ENCODE peak calls at places on chromosomes 16 and 17, in seven cellular contexts. G is activated CD8-positive, alpha-beta T cell treated with anti-CD3 and anti-CD28 coated beads for 36 hours; B is skeletal muscle cell; F is AML-193; M is activated CD4-positive, alpha-beta T cell treated with anti-CD3 and anti-CD28 coated beads for 24 hours; K is astrocyte of the spinal cord; L is fibroblast of gingiva. D is an unnamed sample.

GRCh38 chr16:65728172-65728571 is 606.3 kb upstream of the CDH11 start:
- DNase-seq in F (no peak), B (no peak), L (no peak), M (no peak), G (no peak), K (no peak), D (no peak)

GRCh38 chr16:83653785-83654184 is 154.0 kb upstream of the HSBP1 start:
- DNase-seq in F (no peak), B (peak), K (peak), M (no peak), L (no peak), G (no peak), D (no peak)

GRCh38 chr17:74117999-74118421 is 85.5 kb upstream of the RPL38 start:
- DNase-seq in B (no peak), M (no peak), L (no peak), G (no peak), K (no peak), F (no peak), D (no peak)

GRCh38 chr17:57519199-57519598 is 225.9 kb downstream of the CCDC182 start:
- DNase-seq in M (no peak), B (no peak), K (peak), F (no peak), L (peak), G (no peak), D (no peak)

GRCh38 chr16:50836121-50836541 is 94.2 kb downstream of the CYLD start:
- DNase-seq in G (no peak), K (no peak), B (no peak), M (no peak), L (no peak), F (no peak), D (no peak)

GRCh38 chr17:48724241-48725004 is 1.4 kb downstream of the PRAC2 start:
- DNase-seq in M (peak), B (peak), L (peak), K (peak), F (peak), G (peak), D (peak)

GRCh38 chr17:5355416-5356129 is 63.9 kb downstream of the NUP88 start:
- DNase-seq in M (no peak), K (no peak), L (peak), G (no peak), B (no peak), F (no peak), D (no peak)

GRCh38 chr17:31591924-31592323 is 200.4 kb downstream of the RAB11FIP4 start:
- DNase-seq in L (no peak), B (no peak), M (no peak), K (no peak), G (no peak), F (no peak), D (no peak)

GRCh38 chr17:35748323-35748960 is 4.6 kb downstream of the GAS2L2 start:
- DNase-seq in M (no peak), B (no peak), L (no peak), F (no peak), G (peak), K (no peak), D (no peak)

GRCh38 chr16:88976359-88977027 is 514 bp downstream of the CBFA2T3 start:
- DNase-seq in K (no peak), L (no peak), G (no peak), M (no peak), B (no peak), F (no peak), D (no peak)

D was measured in activated T-helper 2 cell treated with anti-CD3 and anti-CD28 coated beads, Interferon-gamma antibody, Interleukin-2, Interleukin-4, amounts not matched to agents 10 μg/mL and 5 μg/mL and 100 μg/mL, durations not matched to agents 14 hours and 24 hours and 36 hours.